ENCODE peak calls at places on chromosomes 6 and 20, in ten cellular contexts. A, I, J, M, O, G, K, N, P and B are unnamed samples.

GRCh38 chr20:8293791-8294190 is 161.7 kb downstream of the PLCB1 start:
- DNase-seq in M (no peak), P (no peak), O (no peak), J (no peak), A (no peak), N (no peak), I (no peak), K (no peak), G (no peak), B (no peak)

GRCh38 chr6:24743265-24743943 is 24.4 kb upstream of the C6orf62 start:
- DNase-seq in N (peak; percentile 96), P (peak; percentile 97), M (no peak), G (peak; percentile 91), J (peak; percentile 63), K (peak; percentile 17), O (peak; percentile 33), I (no peak), A (no peak), B (peak; percentile 86)

GRCh38 chr20:32820698-32821378 is 1.1 kb downstream of the MAPRE1 start:
- DNase-seq in K (no peak), I (no peak), O (no peak), G (no peak), A (no peak), M (no peak), N (no peak), J (no peak), P (peak; percentile 13), B (no peak)

GRCh38 chr20:33103561-33103960 is 24.1 kb downstream of the BPIFB4 start:
- DNase-seq in M (no peak), P (no peak), K (no peak), O (no peak), J (no peak), N (no peak), G (no peak), I (no peak), A (no peak), B (no peak)

GRCh38 chr20:41094656-41095055 is 42.7 kb upstream of the PLCG1 start:
- DNase-seq in P (peak; percentile 46), A (no peak), M (no peak), K (no peak), N (peak; percentile 84), I (no peak), J (no peak), G (peak; percentile 11), O (no peak), B (no peak)

GRCh38 chr20:16349518-16350295 is 223.5 kb downstream of the KIF16B start:
- DNase-seq in K (no peak), A (no peak), O (no peak), N (no peak), I (no peak), M (no peak), J (no peak), P (peak; percentile 4), G (peak; percentile 75), B (no peak)

GRCh38 chr6:63351995-63352586 is 32.3 kb upstream of the LGSN start:
- DNase-seq in M (no peak), A (no peak), P (peak; percentile 80), I (no peak), G (peak; percentile 49), N (peak; percentile 49), O (no peak), J (no peak), K (no peak), B (peak; percentile 27)

GRCh38 chr6:105838156-105838555 is 248.0 kb upstream of the PRDM1 start:
- DNase-seq in A (peak; percentile 39), I (no peak), N (peak; percentile 69), G (peak; percentile 58), J (no peak), K (no peak), P (no peak), O (no peak), M (no peak), B (peak; percentile 73)

GRCh38 chr6:139863356-139863755 is 488.9 kb upstream of the CITED2 start:
- DNase-seq in I (no peak), A (no peak), N (no peak), J (no peak), G (no peak), M (no peak), P (peak; percentile 28), K (no peak), O (no peak), B (no peak)

GRCh38 chr20:51440589-51440988 is 101.9 kb downstream of the NFATC2 start:
- DNase-seq in N (no peak), K (no peak), P (no peak), G (no peak), J (no peak), I (peak; percentile 41), M (no peak), A (no peak), O (no peak), B (no peak)

GRCh38 chr20:62501801-62502495 is 26.2 kb upstream of the GATA5 start:
- DNase-seq in J (peak; percentile 67), G (no peak), A (no peak), M (no peak), K (no peak), O (no peak), N (peak; percentile 45), P (peak; percentile 37), I (no peak), B (no peak)

GRCh38 chr20:58544301-58544700 is 29.1 kb upstream of the APCDD1L start:
- DNase-seq in N (no peak), O (no peak), J (no peak), G (no peak), M (no peak), I (no peak), K (no peak), A (no peak), P (no peak), B (no peak)

GRCh38 chr6:17349437-17349836 is 44.0 kb upstream of the CAP2 start:
- DNase-seq in O (no peak), I (no peak), K (no peak), M (no peak), N (peak; percentile 21), G (peak; percentile 42), P (peak; percentile 12), J (no peak), A (no peak), B (no peak)

GRCh38 chr6:103236923-103237322 is 1622.8 kb downstream of the HACE1 start:
- DNase-seq in K (peak; percentile 4), G (no peak), N (no peak), O (no peak), A (no peak), I (no peak), P (no peak), M (no peak), J (peak; percentile 6), B (no peak)